ENCODE peak calls at places on chromosome 2, in four cellular contexts. One of them, this sample, is unnamed.

GRCh38 chr2:205752924-205753323 is 70.6 kb downstream of the NRP2 start:
- DNase-seq in ureter: no peak
- DNase-seq in left colon: no peak
- DNase-seq in aorta: no peak
- DNase-seq in this sample: no peak

GRCh38 chr2:204538179-204539009 is 6.9 kb upstream of the PARD3B start:
- DNase-seq in aorta: no peak
- DNase-seq in ureter: no peak
- DNase-seq in left colon: no peak
- DNase-seq in this sample: no peak

GRCh38 chr2:152620218-152620617 is 97.0 kb downstream of the PRPF40A start:
- DNase-seq in ureter: no peak
- DNase-seq in left colon: no peak
- DNase-seq in aorta: no peak
- DNase-seq in this sample: no peak

GRCh38 chr2:6955523-6956136 is 38.4 kb downstream of the RNF144A start:
- DNase-seq in left colon: no peak
- DNase-seq in aorta: no peak
- DNase-seq in ureter: no peak
- DNase-seq in this sample: peak

GRCh38 chr2:48781366-48781765 is 25.8 kb upstream of the LHCGR start:
- DNase-seq in ureter: no peak
- DNase-seq in aorta: no peak
- DNase-seq in left colon: no peak
- DNase-seq in this sample: no peak

GRCh38 chr2:70826696-70827330 is 6.4 kb upstream of the CLEC4F start:
- DNase-seq in left colon: no peak
- DNase-seq in aorta: no peak
- DNase-seq in ureter: no peak
- DNase-seq in this sample: no peak

GRCh38 chr2:122451040-122451439 is 695.6 kb downstream of the TSN start:
- DNase-seq in left colon: no peak
- DNase-seq in ureter: no peak
- DNase-seq in aorta: no peak
- DNase-seq in this sample: no peak

GRCh38 chr2:226837334-226837733 is 1.5 kb downstream of the RHBDD1 start:
- DNase-seq in ureter: no peak
- DNase-seq in left colon: no peak
- DNase-seq in aorta: no peak
- DNase-seq in this sample: no peak

GRCh38 chr2:113980946-113981345 is 91.1 kb downstream of the ACTR3 start:
- DNase-seq in left colon: no peak
- DNase-seq in ureter: no peak
- DNase-seq in aorta: no peak
- DNase-seq in this sample: no peak

GRCh38 chr2:201880620-201881381 is 74.5 kb downstream of the CDK15 start:
- DNase-seq in aorta: no peak
- DNase-seq in left colon: no peak
- DNase-seq in ureter: peak
- DNase-seq in this sample: no peak

GRCh38 chr2:98816281-98816680 is 85.3 kb upstream of the MGAT4A start:
- DNase-seq in aorta: no peak
- DNase-seq in ureter: no peak
- DNase-seq in left colon: no peak
- DNase-seq in this sample: peak

GRCh38 chr2:199456383-199457146 is 1.2 kb downstream of the SATB2 start:
- DNase-seq in aorta: no peak
- DNase-seq in ureter: no peak
- DNase-seq in left colon: no peak
- DNase-seq in this sample: no peak

GRCh38 chr2:133312335-133312734 is 255.9 kb downstream of the NCKAP5 start:
- DNase-seq in left colon: no peak
- DNase-seq in ureter: no peak
- DNase-seq in aorta: no peak
- DNase-seq in this sample: no peak

GRCh38 chr2:98734823-98735260 is 3.9 kb upstream of the MGAT4A start:
- DNase-seq in aorta: no peak
- DNase-seq in left colon: no peak
- DNase-seq in ureter: no peak
- DNase-seq in this sample: no peak

GRCh38 chr2:157244691-157245090 is 12.8 kb upstream of the GALNT5 start:
- DNase-seq in ureter: no peak
- DNase-seq in left colon: no peak
- DNase-seq in aorta: no peak
- DNase-seq in this sample: no peak

GRCh38 chr2:13676269-13676668 is 956.2 kb upstream of the LRATD1 start:
- DNase-seq in ureter: no peak
- DNase-seq in aorta: no peak
- DNase-seq in left colon: no peak
- DNase-seq in this sample: no peak

GRCh38 chr2:205929445-205930027 is 156.4 kb downstream of the INO80D start:
- DNase-seq in ureter: no peak
- DNase-seq in aorta: no peak
- DNase-seq in left colon: peak
- DNase-seq in this sample: no peak

GRCh38 chr2:189037518-189037917 is 63.3 kb downstream of the COL3A1 start:
- DNase-seq in aorta: no peak
- DNase-seq in ureter: no peak
- DNase-seq in left colon: no peak
- DNase-seq in this sample: no peak

GRCh38 chr2:3487432-3487831 is 31.9 kb downstream of the ADI1 start:
- DNase-seq in aorta: peak
- DNase-seq in left colon: no peak
- DNase-seq in ureter: no peak
- DNase-seq in this sample: no peak

GRCh38 chr2:189574793-189575475 is 5.7 kb downstream of the SLC40A1 start:
- DNase-seq in aorta: no peak
- DNase-seq in left colon: no peak
- DNase-seq in ureter: no peak
- DNase-seq in this sample: no peak

GRCh38 chr2:88024509-88024908 is 8.2 kb upstream of the RNU2-63P start:
- DNase-seq in aorta: no peak
- DNase-seq in ureter: no peak
- DNase-seq in left colon: no peak
- DNase-seq in this sample: no peak

GRCh38 chr2:185245216-185245615 is 493.4 kb upstream of the FSIP2 start:
- DNase-seq in aorta: no peak
- DNase-seq in left colon: no peak
- DNase-seq in ureter: no peak
- DNase-seq in this sample: no peak

GRCh38 chr2:65579506-65580235 is 147.3 kb upstream of the SPRED2 start:
- DNase-seq in left colon: no peak
- DNase-seq in ureter: no peak
- DNase-seq in aorta: no peak
- DNase-seq in this sample: no peak

GRCh38 chr2:50859110-50859509 is 172.8 kb downstream of the NRXN1 start:
- DNase-seq in aorta: no peak
- DNase-seq in left colon: no peak
- DNase-seq in ureter: no peak
- DNase-seq in this sample: no peak

GRCh38 chr2:110867078-110867477 is 134.7 kb downstream of the ACOXL start:
- DNase-seq in ureter: no peak
- DNase-seq in aorta: no peak
- DNase-seq in left colon: no peak
- DNase-seq in this sample: no peak

GRCh38 chr2:10369269-10370255 is 66.9 kb downstream of the HPCAL1 start:
- DNase-seq in aorta: no peak
- DNase-seq in left colon: peak
- DNase-seq in ureter: no peak
- DNase-seq in this sample: peak

This sample was measured in lung.